ENCODE peak calls at places on chromosomes 2 and 18, in nine cellular contexts. G, Q, L, S, U, H, Z, E and M are unnamed samples.

GRCh38 chr18:55607763-55608162 is 19.8 kb upstream of the TCF4 start:
- DNase-seq in U (no peak), Q (no peak), E (no peak), L (no peak), G (no peak), S (no peak), H (no peak), Z (no peak), M (no peak)

GRCh38 chr2:231482806-231483391 is 18.6 kb upstream of the NCL start:
- DNase-seq in E (no peak), L (peak), H (peak), Q (peak), G (no peak), Z (peak), S (peak), U (peak), M (no peak)

GRCh38 chr2:239747771-239748170 is 277.4 kb downstream of the NDUFA10 start:
- DNase-seq in L (no peak), H (no peak), U (no peak), S (no peak), E (no peak), G (no peak), Q (no peak), Z (no peak), M (no peak)

GRCh38 chr18:41922171-41922570 is 32.9 kb upstream of the PIK3C3 start:
- DNase-seq in L (no peak), S (no peak), Z (no peak), U (no peak), G (no peak), E (no peak), Q (no peak), H (no peak), M (peak)

GRCh38 chr2:182946949-182947348 is 80.5 kb upstream of the FRZB start:
- DNase-seq in E (no peak), Q (no peak), L (no peak), H (no peak), S (no peak), Z (no peak), G (peak), U (no peak), M (peak)

GRCh38 chr18:74623047-74623816 is 25.6 kb downstream of the ZNF407 start:
- DNase-seq in U (no peak), S (no peak), H (no peak), G (no peak), Q (no peak), Z (no peak), L (no peak), E (no peak), M (peak)

GRCh38 chr2:20675701-20676352 is 8.9 kb downstream of the GDF7 start:
- DNase-seq in Q (no peak), H (no peak), E (no peak), U (peak), S (no peak), L (peak), G (no peak), Z (peak), M (no peak)

GRCh38 chr18:47815486-47816270 is 114.8 kb downstream of the SMAD2 start:
- DNase-seq in E (no peak), Q (no peak), H (no peak), Z (no peak), U (peak), L (no peak), G (no peak), S (no peak), M (no peak)

GRCh38 chr2:26727641-26728561 is 35.4 kb downstream of the KCNK3 start:
- DNase-seq in H (no peak), G (no peak), E (no peak), S (no peak), U (no peak), Z (no peak), L (no peak), Q (no peak), M (no peak)

GRCh38 chr2:231716641-231717280 is 8.4 kb downstream of the PTMA start:
- DNase-seq in Z (no peak), U (peak), L (no peak), Q (no peak), S (no peak), G (no peak), H (no peak), E (no peak), M (no peak)

GRCh38 chr2:119706196-119706595 is 27.2 kb downstream of the TMEM177 start:
- DNase-seq in H (no peak), E (no peak), L (peak), Z (no peak), Q (no peak), G (no peak), S (no peak), U (no peak), M (no peak)

GRCh38 chr18:75874401-75875093 is 447.0 kb upstream of the SMIM21 start:
- DNase-seq in U (no peak), Q (no peak), Z (no peak), E (no peak), S (no peak), L (no peak), H (no peak), G (no peak), M (no peak)

GRCh38 chr2:112692496-112692911 is 28.3 kb upstream of the NT5DC4 start:
- DNase-seq in Q (no peak), S (peak), Z (no peak), U (peak), H (no peak), G (no peak), L (peak), E (peak), M (peak)

GRCh38 chr2:46241344-46241743 is 55.9 kb upstream of the EPAS1 start:
- DNase-seq in Q (no peak), E (no peak), H (no peak), Z (no peak), L (no peak), G (peak), S (no peak), U (no peak), M (peak)

GRCh38 chr2:226756131-226756530 is 43.5 kb downstream of the IRS1 start:
- DNase-seq in Z (no peak), S (no peak), L (no peak), E (peak), Q (no peak), G (no peak), U (no peak), H (no peak), M (no peak)

GRCh38 chr2:231905026-231905425 is 21.2 kb downstream of the NPPC start:
- DNase-seq in Q (no peak), G (no peak), S (no peak), L (no peak), E (no peak), U (no peak), Z (no peak), H (no peak), M (no peak)

GRCh38 chr18:48848641-48849143 is 102.1 kb downstream of the SMAD7 start:
- DNase-seq in G (no peak), Z (no peak), L (no peak), U (no peak), Q (no peak), S (no peak), H (no peak), E (no peak), M (peak)

GRCh38 chr18:25326231-25327042 is 25.5 kb downstream of the ZNF521 start:
- DNase-seq in E (no peak), S (no peak), U (no peak), G (no peak), Q (no peak), L (no peak), Z (no peak), H (no peak), M (no peak)

GRCh38 chr2:160719116-160719515 is 225.5 kb upstream of the RBMS1 start:
- DNase-seq in U (no peak), Z (no peak), G (no peak), E (peak), S (no peak), L (no peak), H (no peak), Q (no peak), M (no peak)

GRCh38 chr2:144322379-144322778 is 197.5 kb downstream of the ZEB2 start:
- DNase-seq in Q (no peak), E (no peak), G (no peak), S (no peak), Z (no peak), L (no peak), U (no peak), H (no peak), M (no peak)

GRCh38 chr18:6920099-6920955 is 190.8 kb downstream of the ARHGAP28 start:
- DNase-seq in G (peak), H (peak), Q (peak), L (no peak), S (no peak), Z (no peak), U (peak), E (peak), M (no peak)

GRCh38 chr18:75846321-75846720 is 418.8 kb upstream of the SMIM21 start:
- DNase-seq in E (no peak), U (no peak), G (no peak), Q (no peak), H (no peak), L (no peak), Z (no peak), S (no peak), M (no peak)

GRCh38 chr2:68119504-68119903 is 38.2 kb upstream of the PNO1 start:
- DNase-seq in G (no peak), H (no peak), L (no peak), U (no peak), S (no peak), E (no peak), Q (no peak), Z (no peak), M (no peak)

GRCh38 chr2:37781028-37781427 is 109.6 kb upstream of the CDC42EP3 start:
- DNase-seq in Z (no peak), H (no peak), U (no peak), G (peak), L (no peak), E (no peak), S (peak), Q (no peak), M (no peak)

GRCh38 chr2:129813404-129813803 is 166.1 kb upstream of the RAB6C start:
- DNase-seq in U (no peak), E (no peak), Z (no peak), Q (no peak), S (no peak), G (no peak), H (peak), L (no peak), M (no peak)